ENCODE peak calls at places on chromosomes 16 and 17, in nine cellular contexts. X is breast epithelium; Q is CD8-positive, alpha-beta memory T cell; J is memory B cell; D is small intestine; U is activated T-helper 1 cell treated with Interleukin-2 at 50 U/mL for 16 hours; Y is activated naive CD4-positive, alpha-beta T cell treated with Interleukin-2 at 50 U/mL for 16 hours; T is activated CD8-positive, alpha-beta T cell treated with anti-CD3 and anti-CD28 coated beads, Interleukin-2, amount 10 ng/mL, durations not matched to agents 7 days and 5 days; P is activated T-helper 2 cell treated with anti-CD3 and anti-CD28 coated beads, Interferon-gamma antibody, Interleukin-2, Interleukin-4, amounts not matched to agents 10 μg/mL and 5 μg/mL and 100 μg/mL, durations not matched to agents 14 hours and 24 hours and 36 hours. B is an unnamed sample.

GRCh38 chr16:21284414-21284813 is 6.3 kb upstream of the CRYM start:
- DNase-seq in X (no peak), Q (no peak), J (no peak), D (no peak), U (no peak), Y (no peak), T (no peak), P (no peak), B (no peak)

GRCh38 chr16:31200821-31201510 is 1.6 kb downstream of the PYCARD start:
- DNase-seq in X (no peak), Q (no peak), J (no peak), D (peak; percentile 76), U (no peak), Y (peak; percentile 53), T (peak; percentile 81), P (peak; percentile 56), B (no peak)

GRCh38 chr16:49431040-49431439 is 57.4 kb downstream of the C16orf78 start:
- DNase-seq in X (no peak), Q (no peak), J (no peak), D (no peak), U (no peak), Y (no peak), T (no peak), P (no peak), B (no peak)

GRCh38 chr16:30068750-30069574 is 3.4 kb downstream of the ALDOA start:
- DNase-seq in X (no peak), Q (peak; percentile 40), J (peak; percentile 39), D (peak; percentile 36), U (peak; percentile 30), Y (peak; percentile 61), T (peak; percentile 73), P (peak; percentile 54), B (peak; percentile 52)

GRCh38 chr17:77140878-77141767 is at the start of gene SEC14L1:
- DNase-seq in X (peak; percentile 51), Q (no peak), J (peak; percentile 26), D (peak; percentile 29), U (peak; percentile 6), Y (peak; percentile 33), T (peak; percentile 59), P (peak; percentile 38), B (peak; percentile 49)

GRCh38 chr17:55774834-55775233 is 24.0 kb downstream of the PCTP start:
- DNase-seq in X (no peak), Q (no peak), J (no peak), D (no peak), U (no peak), Y (no peak), T (no peak), P (no peak), B (no peak)

GRCh38 chr17:74637265-74637664 is 13.7 kb upstream of the CD300E start:
- DNase-seq in X (no peak), Q (no peak), J (no peak), D (no peak), U (no peak), Y (no peak), T (no peak), P (no peak), B (no peak)

GRCh38 chr16:56606688-56607618 is 1.4 kb upstream of the MT2A start:
- DNase-seq in X (peak; percentile 96), Q (no peak), J (no peak), D (no peak), U (no peak), Y (no peak), T (peak; percentile 49), P (no peak), B (peak; percentile 64)

GRCh38 chr16:71658771-71659170 is 32.8 kb downstream of the MARVELD3 start:
- DNase-seq in X (no peak), Q (no peak), J (no peak), D (peak; percentile 81), U (no peak), Y (no peak), T (no peak), P (no peak), B (no peak)

GRCh38 chr17:59853168-59853918 is 39.4 kb downstream of the TUBD1 start:
- DNase-seq in X (no peak), Q (no peak), J (peak; percentile 52), D (peak; percentile 81), U (peak; percentile 44), Y (peak; percentile 70), T (peak; percentile 61), P (peak; percentile 48), B (peak; percentile 97)

GRCh38 chr17:42171831-42172230 is 9.1 kb downstream of the KCNH4 start:
- DNase-seq in X (no peak), Q (no peak), J (no peak), D (no peak), U (no peak), Y (no peak), T (no peak), P (no peak), B (no peak)

GRCh38 chr16:14309906-14310305 is 238.8 kb downstream of the MRTFB start:
- DNase-seq in X (no peak), Q (no peak), J (no peak), D (no peak), U (no peak), Y (no peak), T (no peak), P (no peak), B (peak; percentile 57)

GRCh38 chr17:80790021-80790765 is 201.4 kb upstream of the CHMP6 start:
- DNase-seq in X (no peak), Q (no peak), J (no peak), D (no peak), U (no peak), Y (no peak), T (peak; percentile 65), P (peak; percentile 31), B (no peak)

GRCh38 chr17:49439673-49440571 is 25.2 kb upstream of the PHB1 start:
- DNase-seq in X (peak; percentile 72), Q (no peak), J (no peak), D (no peak), U (no peak), Y (no peak), T (no peak), P (no peak), B (no peak)

GRCh38 chr16:85982563-85982939 is 83.6 kb downstream of the IRF8 start:
- DNase-seq in X (no peak), Q (no peak), J (no peak), D (no peak), U (no peak), Y (no peak), T (no peak), P (no peak), B (no peak)

GRCh38 chr17:80168371-80168770 is 1.5 kb upstream of the CARD14 start:
- DNase-seq in X (no peak), Q (no peak), J (no peak), D (no peak), U (no peak), Y (no peak), T (no peak), P (no peak), B (no peak)

GRCh38 chr17:2814499-2815341 is 18.5 kb downstream of the RAP1GAP2 start:
- DNase-seq in X (no peak), Q (peak; percentile 90), J (peak; percentile 86), D (peak; percentile 22), U (peak; percentile 93), Y (peak; percentile 91), T (peak; percentile 96), P (peak; percentile 92), B (peak; percentile 50)

GRCh38 chr17:79803997-79804855 is 7.3 kb upstream of the CBX8 start:
- DNase-seq in X (no peak), Q (no peak), J (peak; percentile 60), D (no peak), U (no peak), Y (peak; percentile 80), T (peak; percentile 67), P (peak; percentile 55), B (no peak)

GRCh38 chr16:84735846-84736586 is 36.2 kb downstream of the USP10 start:
- DNase-seq in X (no peak), Q (no peak), J (no peak), D (peak; percentile 87), U (peak; percentile 20), Y (peak; percentile 35), T (peak; percentile 46), P (no peak), B (peak; percentile 76)

GRCh38 chr17:54901230-54901847 is 687 bp downstream of the TOM1L1 start:
- DNase-seq in X (no peak), Q (no peak), J (no peak), D (peak; percentile 90), U (no peak), Y (no peak), T (no peak), P (no peak), B (no peak)

GRCh38 chr17:77363821-77364361 is 223.1 kb downstream of the SEC14L1 start:
- DNase-seq in X (peak; percentile 63), Q (no peak), J (no peak), D (no peak), U (no peak), Y (peak; percentile 35), T (no peak), P (no peak), B (no peak)

GRCh38 chr17:5635949-5636348 is 51.6 kb upstream of the NLRP1 start:
- DNase-seq in X (no peak), Q (no peak), J (no peak), D (no peak), U (no peak), Y (no peak), T (no peak), P (no peak), B (no peak)

GRCh38 chr17:52106638-52107261 is 51.8 kb downstream of the CA10 start:
- DNase-seq in X (no peak), Q (no peak), J (no peak), D (peak; percentile 44), U (no peak), Y (peak; percentile 25), T (peak; percentile 49), P (no peak), B (peak; percentile 67)

GRCh38 chr16:528111-529011 is 849 bp downstream of the CAPN15 start:
- DNase-seq in X (no peak), Q (peak; percentile 14), J (no peak), D (peak; percentile 96), U (no peak), Y (peak; percentile 50), T (peak; percentile 46), P (peak; percentile 24), B (peak; percentile 71)

GRCh38 chr16:3087836-3088235 is 11.3 kb downstream of the ZSCAN10 start:
- DNase-seq in X (no peak), Q (no peak), J (no peak), D (no peak), U (no peak), Y (no peak), T (no peak), P (no peak), B (no peak)

GRCh38 chr17:8122391-8122922 is 1.4 kb downstream of the HES7 start:
- DNase-seq in X (no peak), Q (no peak), J (no peak), D (no peak), U (no peak), Y (peak; percentile 22), T (peak; percentile 38), P (no peak), B (no peak)

GRCh38 chr17:208429-208828 is 27.0 kb upstream of the DOC2B start:
- DNase-seq in X (no peak), Q (no peak), J (no peak), D (no peak), U (no peak), Y (no peak), T (no peak), P (no peak), B (no peak)

GRCh38 chr17:50916026-50916707 is 50.0 kb upstream of the TOB1 start:
- DNase-seq in X (no peak), Q (no peak), J (no peak), D (no peak), U (no peak), Y (peak; percentile 48), T (no peak), P (no peak), B (peak; percentile 35)

GRCh38 chr17:31724026-31724425 is 135.0 kb downstream of the COPRS start:
- DNase-seq in X (no peak), Q (no peak), J (no peak), D (no peak), U (no peak), Y (no peak), T (no peak), P (no peak), B (peak; percentile 14)

GRCh38 chr16:87895641-87896141 is 26.4 kb upstream of the SLC7A5 start:
- DNase-seq in X (no peak), Q (peak; percentile 9), J (no peak), D (peak; percentile 57), U (peak; percentile 42), Y (peak; percentile 87), T (peak; percentile 92), P (peak; percentile 81), B (no peak)

GRCh38 chr16:82699711-82700495 is 73.1 kb downstream of the CDH13 start:
- DNase-seq in X (no peak), Q (no peak), J (no peak), D (no peak), U (no peak), Y (no peak), T (no peak), P (no peak), B (no peak)

B was measured in HT-29.